ENCODE peak calls at places on chromosomes 2 and 18, in ten cellular contexts. One of them, this sample, is unnamed.

GRCh38 chr2:205698556-205699282 is 16.4 kb downstream of the NRP2 start:
- DNase-seq in AG08396: no peak
- DNase-seq in activated CD4-positive, alpha-beta T cell treated with anti-CD3 and anti-CD28 coated beads for 24 hours: no peak
- DNase-seq in A549: no peak
- DNase-seq in dorsolateral prefrontal cortex: no peak
- DNase-seq in activated naive CD4-positive, alpha-beta T cell: no peak
- DNase-seq in NCI-H2081: no peak
- DNase-seq in stomach: no peak
- DNase-seq in HFF-Myc: no peak
- DNase-seq in stimulated activated CD4-positive, alpha-beta T cell treated with anti-CD3 and anti-CD28 coated beads, Interleukin-15, amount 100 ng/mL, for 1 hour: no peak
- DNase-seq in this sample: no peak

GRCh38 chr2:23399674-23400261 is 14.8 kb downstream of the KLHL29 start:
- DNase-seq in activated CD4-positive, alpha-beta T cell treated with anti-CD3 and anti-CD28 coated beads for 24 hours: no peak
- DNase-seq in HFF-Myc: no peak
- DNase-seq in dorsolateral prefrontal cortex: no peak
- DNase-seq in stimulated activated CD4-positive, alpha-beta T cell treated with anti-CD3 and anti-CD28 coated beads, Interleukin-15, amount 100 ng/mL, for 1 hour: no peak
- DNase-seq in AG08396: no peak
- DNase-seq in activated naive CD4-positive, alpha-beta T cell: no peak
- DNase-seq in stomach: no peak
- DNase-seq in A549: no peak
- DNase-seq in NCI-H2081: no peak
- DNase-seq in this sample: no peak

GRCh38 chr18:21599585-21600525 is 649 bp downstream of the ESCO1 start:
- DNase-seq in stomach: peak; percentile 78
- DNase-seq in HFF-Myc: peak; percentile 2
- DNase-seq in AG08396: peak; percentile 74
- DNase-seq in A549: peak; percentile 21
- DNase-seq in dorsolateral prefrontal cortex: peak; percentile 43
- DNase-seq in activated naive CD4-positive, alpha-beta T cell: no peak
- DNase-seq in stimulated activated CD4-positive, alpha-beta T cell treated with anti-CD3 and anti-CD28 coated beads, Interleukin-15, amount 100 ng/mL, for 1 hour: no peak
- DNase-seq in activated CD4-positive, alpha-beta T cell treated with anti-CD3 and anti-CD28 coated beads for 24 hours: peak; percentile 31
- DNase-seq in NCI-H2081: peak; percentile 48
- DNase-seq in this sample: no peak

GRCh38 chr2:176098366-176099158 is 1.0 kb upstream of the HOXD12 start:
- DNase-seq in AG08396: no peak
- DNase-seq in stomach: peak; percentile 24
- DNase-seq in HFF-Myc: no peak
- DNase-seq in activated CD4-positive, alpha-beta T cell treated with anti-CD3 and anti-CD28 coated beads for 24 hours: no peak
- DNase-seq in stimulated activated CD4-positive, alpha-beta T cell treated with anti-CD3 and anti-CD28 coated beads, Interleukin-15, amount 100 ng/mL, for 1 hour: no peak
- DNase-seq in NCI-H2081: no peak
- DNase-seq in activated naive CD4-positive, alpha-beta T cell: no peak
- DNase-seq in A549: no peak
- DNase-seq in dorsolateral prefrontal cortex: no peak
- DNase-seq in this sample: no peak

GRCh38 chr2:156437272-156437671 is 1.1 kb downstream of the GPD2 start:
- DNase-seq in stomach: peak; percentile 28
- DNase-seq in dorsolateral prefrontal cortex: no peak
- DNase-seq in NCI-H2081: no peak
- DNase-seq in A549: no peak
- DNase-seq in AG08396: no peak
- DNase-seq in activated CD4-positive, alpha-beta T cell treated with anti-CD3 and anti-CD28 coated beads for 24 hours: no peak
- DNase-seq in stimulated activated CD4-positive, alpha-beta T cell treated with anti-CD3 and anti-CD28 coated beads, Interleukin-15, amount 100 ng/mL, for 1 hour: no peak
- DNase-seq in activated naive CD4-positive, alpha-beta T cell: no peak
- DNase-seq in HFF-Myc: no peak
- DNase-seq in this sample: no peak

GRCh38 chr2:5932556-5933469 is 240.6 kb downstream of the SOX11 start:
- DNase-seq in stimulated activated CD4-positive, alpha-beta T cell treated with anti-CD3 and anti-CD28 coated beads, Interleukin-15, amount 100 ng/mL, for 1 hour: no peak
- DNase-seq in dorsolateral prefrontal cortex: peak; percentile 82
- DNase-seq in HFF-Myc: no peak
- DNase-seq in stomach: peak; percentile 87
- DNase-seq in NCI-H2081: no peak
- DNase-seq in activated naive CD4-positive, alpha-beta T cell: no peak
- DNase-seq in AG08396: no peak
- DNase-seq in activated CD4-positive, alpha-beta T cell treated with anti-CD3 and anti-CD28 coated beads for 24 hours: no peak
- DNase-seq in A549: no peak
- DNase-seq in this sample: peak; percentile 64

GRCh38 chr2:11667194-11667593 is 2.8 kb downstream of the NTSR2 start:
- DNase-seq in NCI-H2081: no peak
- DNase-seq in A549: no peak
- DNase-seq in activated CD4-positive, alpha-beta T cell treated with anti-CD3 and anti-CD28 coated beads for 24 hours: no peak
- DNase-seq in HFF-Myc: no peak
- DNase-seq in activated naive CD4-positive, alpha-beta T cell: no peak
- DNase-seq in AG08396: no peak
- DNase-seq in stimulated activated CD4-positive, alpha-beta T cell treated with anti-CD3 and anti-CD28 coated beads, Interleukin-15, amount 100 ng/mL, for 1 hour: no peak
- DNase-seq in dorsolateral prefrontal cortex: no peak
- DNase-seq in stomach: no peak
- DNase-seq in this sample: no peak

GRCh38 chr2:73740767-73741166 is 3.6 kb upstream of the TPRKB start:
- DNase-seq in A549: no peak
- DNase-seq in stimulated activated CD4-positive, alpha-beta T cell treated with anti-CD3 and anti-CD28 coated beads, Interleukin-15, amount 100 ng/mL, for 1 hour: no peak
- DNase-seq in AG08396: no peak
- DNase-seq in dorsolateral prefrontal cortex: no peak
- DNase-seq in NCI-H2081: no peak
- DNase-seq in HFF-Myc: no peak
- DNase-seq in activated CD4-positive, alpha-beta T cell treated with anti-CD3 and anti-CD28 coated beads for 24 hours: no peak
- DNase-seq in activated naive CD4-positive, alpha-beta T cell: no peak
- DNase-seq in stomach: no peak
- DNase-seq in this sample: no peak

GRCh38 chr2:178194600-178195389 is 483 bp downstream of the OSBPL6 start:
- DNase-seq in activated CD4-positive, alpha-beta T cell treated with anti-CD3 and anti-CD28 coated beads for 24 hours: peak; percentile 14
- DNase-seq in stimulated activated CD4-positive, alpha-beta T cell treated with anti-CD3 and anti-CD28 coated beads, Interleukin-15, amount 100 ng/mL, for 1 hour: no peak
- DNase-seq in A549: no peak
- DNase-seq in NCI-H2081: peak; percentile 51
- DNase-seq in activated naive CD4-positive, alpha-beta T cell: no peak
- DNase-seq in AG08396: peak; percentile 71
- DNase-seq in dorsolateral prefrontal cortex: peak; percentile 62
- DNase-seq in stomach: peak; percentile 27
- DNase-seq in HFF-Myc: no peak
- DNase-seq in this sample: peak; percentile 66